ENCODE peak calls at places on chromosomes 4 and X, in six cellular contexts. L is Caco-2, W is kidney glomerular epithelial cell, M is EH, O is nephron progenitor cell, S is M059J. Q is an unnamed sample.

GRCh38 chrX:7083468-7084396 is 63.8 kb upstream of the STS start:
- DNase-seq in L (no peak), W (peak; percentile 49), M (peak; percentile 93), O (no peak), S (peak; percentile 96), Q (peak; percentile 2)

GRCh38 chrX:44062842-44063241 is 89.7 kb upstream of the NDP start:
- DNase-seq in L (no peak), W (peak; percentile 3), M (no peak), O (no peak), S (peak; percentile 88), Q (no peak)

GRCh38 chrX:39491548-39492297 is 606.0 kb downstream of the BCOR start:
- DNase-seq in L (no peak), W (no peak), M (no peak), O (no peak), S (no peak), Q (no peak)

GRCh38 chr4:151184523-151185458 is 85.4 kb downstream of the RPS3A start:
- DNase-seq in L (peak; percentile 48), W (no peak), M (peak; percentile 77), O (no peak), S (peak; percentile 21), Q (no peak)

GRCh38 chrX:13938053-13938765 is 91.5 kb downstream of the GEMIN8 start:
- DNase-seq in L (no peak), W (no peak), M (peak; percentile 4), O (peak; percentile 65), S (no peak), Q (peak; percentile 5)

GRCh38 chr4:130603043-130603442 is 1507.1 kb downstream of the C4orf33 start:
- DNase-seq in L (no peak), W (no peak), M (no peak), O (no peak), S (no peak), Q (no peak)

GRCh38 chrX:1403228-1403627 is 11.3 kb upstream of the SLC25A6 start:
- DNase-seq in L (no peak), W (no peak), M (no peak), O (no peak), S (no peak), Q (no peak)

GRCh38 chr4:173835863-173836262 is 305.8 kb upstream of the HAND2 start:
- DNase-seq in L (no peak), W (peak; percentile 5), M (peak; percentile 6), O (no peak), S (peak; percentile 42), Q (no peak)

GRCh38 chrX:1587161-1587560 is 4.2 kb upstream of the AKAP17A start:
- DNase-seq in L (no peak), W (no peak), M (peak; percentile 21), O (no peak), S (no peak), Q (no peak)

GRCh38 chr4:83110222-83110945 is 4.1 kb downstream of the PLAC8 start:
- DNase-seq in L (peak; percentile 87), W (peak; percentile 53), M (peak; percentile 78), O (peak; percentile 82), S (peak; percentile 82), Q (peak; percentile 73)

GRCh38 chr4:2866891-2867290 is 23.2 kb downstream of the ADD1 start:
- DNase-seq in L (no peak), W (no peak), M (peak; percentile 41), O (no peak), S (peak; percentile 26), Q (no peak)

GRCh38 chr4:151195801-151196200 is 81.2 kb upstream of the PRSS48 start:
- DNase-seq in L (no peak), W (no peak), M (peak; percentile 68), O (no peak), S (peak; percentile 15), Q (no peak)

GRCh38 chr4:25976780-25977179 is 62.8 kb downstream of the SMIM20 start:
- DNase-seq in L (no peak), W (no peak), M (no peak), O (no peak), S (no peak), Q (no peak)

GRCh38 chr4:16694491-16695276 is 203.8 kb downstream of the LDB2 start:
- DNase-seq in L (no peak), W (no peak), M (no peak), O (no peak), S (peak; percentile 49), Q (no peak)

GRCh38 chr4:101695176-101695575 is 95.4 kb upstream of the BANK1 start:
- DNase-seq in L (no peak), W (no peak), M (no peak), O (no peak), S (peak; percentile 22), Q (no peak)

Q was measured in DMS79 treated with DMSO at 0.1 percent for 48 hours.